ENCODE peak calls at places on chromosomes 4 and X, in eight cellular contexts. V, B, I, J, A, C, F and Q are unnamed samples.

GRCh38 chr4:119498520-119498919 is 130.1 kb downstream of the PDE5A start:
- DNase-seq in C (no peak), I (no peak), B (no peak), V (no peak), A (no peak), J (peak), F (no peak), Q (no peak)

GRCh38 chr4:54945838-54946237 is 179.6 kb downstream of the KDR start:
- DNase-seq in C (no peak), V (no peak), A (no peak), B (no peak), J (peak), I (no peak), F (no peak), Q (no peak)

GRCh38 chrX:71989768-71990167 is 79.1 kb downstream of the NHSL2 start:
- DNase-seq in A (no peak), V (no peak), J (peak), F (no peak), B (no peak), I (no peak), C (peak), Q (peak)

GRCh38 chr4:87481342-87481741 is 47.8 kb downstream of the SPARCL1 start:
- DNase-seq in A (no peak), C (no peak), F (no peak), J (no peak), I (no peak), B (no peak), V (no peak), Q (no peak)

GRCh38 chrX:54248309-54248708 is 65.3 kb upstream of the FAM120C start:
- DNase-seq in C (peak), B (no peak), A (no peak), I (no peak), J (no peak), F (no peak), V (no peak), Q (no peak)

GRCh38 chrX:123185714-123186113 is 1.6 kb downstream of the GRIA3 start:
- DNase-seq in A (no peak), I (no peak), V (no peak), J (no peak), B (no peak), F (no peak), C (peak), Q (no peak)

GRCh38 chr4:108175966-108176365 is 7.2 kb upstream of the LEF1 start:
- DNase-seq in F (no peak), A (no peak), J (no peak), B (no peak), I (no peak), V (no peak), C (no peak), Q (no peak)

GRCh38 chr4:8916251-8916913 is 44.7 kb upstream of the HMX1 start:
- DNase-seq in A (peak), J (no peak), I (no peak), V (no peak), B (no peak), C (no peak), F (peak), Q (no peak)

GRCh38 chrX:15564981-15565579 is 35.7 kb downstream of the ACE2 start:
- DNase-seq in J (peak), B (no peak), F (peak), V (peak), C (peak), A (peak), I (no peak), Q (peak)

GRCh38 chr4:42282081-42282901 is 115.0 kb upstream of the SHISA3 start:
- DNase-seq in A (peak), V (peak), C (peak), B (peak), J (peak), I (no peak), F (no peak), Q (peak)

GRCh38 chr4:106898621-106899230 is 137.4 kb downstream of the DKK2 start:
- DNase-seq in F (no peak), I (no peak), B (no peak), A (no peak), J (peak), V (peak), C (peak), Q (peak)

GRCh38 chrX:53682885-53683555 is 3.5 kb downstream of the HUWE1 start:
- DNase-seq in I (no peak), C (peak), A (no peak), J (peak), F (no peak), B (no peak), V (peak), Q (peak)

GRCh38 chr4:6753103-6753560 is 29.4 kb upstream of the KIAA0232 start:
- DNase-seq in B (no peak), C (no peak), A (no peak), I (no peak), V (no peak), J (no peak), F (no peak), Q (peak)

GRCh38 chrX:18353931-18354368 is 538 bp downstream of the SCML2 start:
- DNase-seq in J (no peak), C (no peak), I (no peak), F (no peak), V (peak), A (no peak), B (no peak), Q (peak)

GRCh38 chrX:108468486-108468885 is 28.8 kb downstream of the COL4A5 start:
- DNase-seq in I (no peak), V (no peak), A (no peak), B (no peak), C (peak), F (no peak), J (peak), Q (no peak)

GRCh38 chrX:70979136-70979762 is 48.4 kb upstream of the SLC7A3 start:
- DNase-seq in C (peak), B (no peak), V (no peak), F (no peak), I (no peak), A (no peak), J (peak), Q (peak)

GRCh38 chr4:101682946-101683345 is 107.6 kb upstream of the BANK1 start:
- DNase-seq in I (no peak), C (no peak), V (no peak), J (no peak), B (no peak), A (no peak), F (no peak), Q (no peak)

DNA sequence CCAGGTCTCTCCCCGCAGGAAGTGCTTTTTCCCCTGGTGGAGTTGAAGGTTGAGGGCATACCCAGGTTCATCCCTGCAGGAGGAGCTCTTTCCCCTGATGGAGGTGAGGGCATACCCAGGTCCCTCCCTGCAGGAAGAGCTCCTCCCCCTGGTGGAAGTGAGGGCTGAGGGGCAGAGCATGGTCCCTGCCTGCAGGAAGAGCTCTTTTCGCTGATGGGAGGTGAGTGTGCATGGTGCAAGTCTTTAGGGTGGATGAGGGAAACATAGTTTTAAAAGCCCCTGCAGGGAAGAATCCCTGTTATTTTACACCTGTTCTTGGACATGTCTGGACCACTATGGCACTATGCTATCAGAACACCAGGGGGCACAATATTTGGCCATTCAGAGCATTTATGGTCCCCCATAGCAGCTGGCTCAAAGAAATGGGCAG is 43.7 kb upstream of the PUDP start:
- DNase-seq in V (no peak), A (no peak), I (no peak), B (peak), J (no peak), F (no peak), C (no peak), Q (no peak)
- TF ChIP-seq CTCF in V (peak), A (no peak), I (no peak), B (peak), J (peak), F (no peak), C (peak), Q (no peak)

DNA sequence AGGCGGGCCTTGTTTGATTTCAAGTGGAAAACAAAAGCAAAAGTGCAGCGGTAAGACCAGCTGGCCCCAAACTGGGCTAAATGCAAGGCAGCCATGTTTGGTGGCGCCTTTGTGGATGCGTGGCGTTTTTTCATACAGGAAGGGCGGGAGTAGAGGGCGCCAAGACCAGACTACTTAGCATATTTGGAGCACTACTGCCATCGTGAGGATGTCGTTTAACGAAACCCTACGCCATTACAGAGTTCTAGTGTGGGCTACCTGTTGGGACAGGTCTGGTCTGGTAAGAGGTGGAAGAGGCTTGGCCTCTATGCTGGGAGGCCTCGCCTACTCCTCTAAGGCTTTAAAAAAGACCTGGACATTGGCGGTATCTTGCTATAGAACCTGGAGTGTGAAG is 230.7 kb upstream of the STK26 start:
- DNase-seq in A (peak), J (peak), B (peak), C (peak), I (peak), V (no peak), F (peak), Q (no peak)
- TF ChIP-seq CTCF in A (peak), J (peak), B (peak), C (no peak), I (peak), V (no peak), F (no peak), Q (no peak)

GRCh38 chrX:151825927-151826471 is 86.7 kb upstream of the MAGEA4 start:
- DNase-seq in J (peak), B (no peak), F (no peak), I (no peak), A (no peak), V (no peak), C (peak), Q (no peak)
- TF ChIP-seq CTCF in J (peak), B (no peak), F (no peak), I (no peak), A (no peak), V (no peak), C (peak), Q (no peak)

DNA sequence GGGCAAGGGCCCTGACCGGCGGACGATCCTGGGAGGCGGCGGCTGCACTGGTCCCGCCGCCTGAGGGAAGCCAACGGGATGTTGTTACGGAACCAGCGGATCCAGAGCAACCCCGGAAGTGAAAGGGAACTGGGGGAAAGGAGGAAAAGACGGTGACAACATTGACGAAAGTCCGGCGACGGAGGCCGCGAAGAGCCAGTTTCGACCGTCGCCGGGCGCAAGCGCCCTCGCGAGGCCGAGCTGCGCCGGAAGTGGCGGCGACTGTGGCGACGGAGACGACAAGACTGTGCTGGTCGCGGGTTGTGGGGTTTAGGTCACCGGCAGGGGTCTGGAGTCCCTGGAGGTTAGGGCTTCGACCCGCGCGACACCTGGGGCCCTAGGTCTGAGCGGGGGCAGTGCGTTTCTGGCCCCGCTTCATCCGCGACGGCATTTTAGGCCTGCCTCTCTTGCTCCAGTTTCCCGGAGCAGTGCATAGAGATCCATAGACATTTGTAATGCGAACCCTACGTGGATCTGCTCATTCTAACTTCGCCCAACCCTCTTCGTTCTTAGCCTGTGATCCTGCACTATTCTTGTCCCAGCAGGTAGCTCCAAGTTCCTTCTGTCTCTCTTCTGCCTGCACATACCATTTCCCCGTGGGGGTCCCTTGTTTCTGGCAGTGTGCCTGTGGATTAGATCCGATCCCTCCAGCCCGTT is at the start of gene BOD1L1:
- DNase-seq in B (peak), A (peak), C (peak), J (peak), V (peak), I (peak), F (peak), Q (peak)
- TF ChIP-seq CTCF in B (peak), A (peak), C (peak), J (peak), V (peak), I (peak), F (peak), Q (peak)

DNA sequence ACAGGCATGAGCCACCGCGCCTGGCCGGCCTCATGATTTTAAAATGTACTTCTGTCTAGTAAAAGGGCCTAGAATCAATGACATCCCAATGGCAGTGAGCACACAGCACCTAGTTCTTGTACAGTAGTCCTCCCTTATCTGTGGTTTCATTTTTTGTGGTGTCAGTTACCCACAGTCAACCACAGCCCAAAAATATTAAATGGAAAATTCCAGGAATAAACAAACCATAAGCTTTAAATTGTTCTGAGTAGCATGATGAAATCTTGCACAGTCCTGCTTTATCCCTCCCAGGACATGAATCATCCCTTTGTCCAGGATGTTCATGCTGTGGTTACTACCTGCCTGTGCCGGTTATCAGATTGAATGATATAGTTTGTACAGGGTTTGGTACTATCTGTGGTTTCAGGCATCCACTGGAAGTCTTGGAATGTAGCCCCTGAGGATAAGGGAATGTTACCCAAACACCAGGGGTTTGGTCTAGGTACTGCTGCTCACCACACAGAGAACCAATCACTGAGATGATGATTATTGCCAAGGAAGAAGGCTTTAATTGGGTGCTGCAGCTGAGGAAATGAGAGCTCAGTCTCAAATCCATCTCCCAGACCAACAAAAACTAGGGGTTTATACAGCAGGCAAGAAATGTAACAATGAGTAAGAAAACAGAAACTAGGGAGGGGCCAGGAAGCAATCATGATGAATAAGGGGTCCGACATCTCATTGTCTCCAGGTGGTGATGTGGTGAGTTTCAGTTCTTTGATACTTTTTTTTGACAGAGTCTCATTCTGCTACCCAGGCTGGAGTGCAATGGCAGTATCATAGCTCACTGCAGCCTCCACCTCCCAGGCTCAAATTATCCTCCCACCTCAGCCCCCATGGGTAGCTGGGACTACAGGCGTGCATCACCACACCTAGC is 16.1 kb upstream of the FHL1 start:
- DNase-seq in C (peak), B (no peak), V (no peak), J (peak), F (no peak), I (no peak), A (no peak), Q (no peak)
- TF ChIP-seq CTCF in C (no peak), B (no peak), V (no peak), J (no peak), F (no peak), I (no peak), A (no peak), Q (no peak)

DNA sequence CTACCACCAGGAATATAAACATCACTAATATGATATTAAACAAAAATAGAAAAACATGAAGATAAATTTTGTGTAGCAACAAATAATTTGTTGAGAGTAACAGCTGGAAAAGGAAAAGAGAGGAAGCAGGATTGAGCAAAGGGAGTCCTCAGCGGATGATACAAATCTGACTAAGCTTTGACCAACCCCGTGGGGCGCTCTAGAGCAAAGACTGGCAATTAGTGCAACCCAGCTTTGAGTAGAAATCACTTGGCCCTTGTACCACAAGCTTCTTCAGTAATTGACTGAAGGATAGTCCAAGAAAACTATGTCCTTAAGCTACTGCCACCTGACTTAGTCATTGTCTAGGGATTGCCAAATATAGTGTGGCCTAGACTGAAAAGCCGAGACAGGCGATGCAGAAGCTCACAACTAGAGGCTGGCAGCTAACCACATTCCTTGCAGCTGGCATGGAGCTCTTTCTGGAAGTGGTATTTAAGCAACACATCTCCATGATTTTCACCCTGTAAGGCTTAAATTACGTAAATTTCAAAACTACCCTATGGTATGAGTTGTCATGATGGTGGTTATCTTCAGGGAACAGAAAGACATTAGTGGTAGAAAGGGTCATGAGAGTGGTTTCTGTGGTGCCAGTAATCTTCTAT is 396.0 kb downstream of the PDGFC start:
- DNase-seq in B (no peak), F (peak), I (no peak), C (peak), V (no peak), J (no peak), A (no peak), Q (no peak)
- TF ChIP-seq CTCF in B (no peak), F (no peak), I (no peak), C (no peak), V (no peak), J (peak), A (no peak), Q (no peak)